ENCODE peak calls at places on chromosomes 5 and 9, in nine cellular contexts. Y, D, E, S, W, K, H, F and I are unnamed samples.

GRCh38 chr9:130479587-130479986 is 34.8 kb downstream of the ASS1 start:
- DNase-seq in Y (no peak), D (no peak), E (no peak), S (no peak), W (no peak), K (no peak), H (no peak), F (no peak), I (no peak)

GRCh38 chr9:118017607-118018122 is 313.5 kb downstream of the TLR4 start:
- DNase-seq in Y (no peak), D (no peak), E (no peak), S (no peak), W (no peak), K (no peak), H (no peak), F (no peak), I (no peak)

GRCh38 chr9:121765021-121765950 is 113.9 kb downstream of the DAB2IP start:
- DNase-seq in Y (peak), D (no peak), E (peak), S (peak), W (peak), K (peak), H (peak), F (peak), I (peak)

GRCh38 chr5:172616730-172617129 is 24.3 kb upstream of the NEURL1B start:
- DNase-seq in Y (no peak), D (no peak), E (peak), S (peak), W (peak), K (peak), H (no peak), F (no peak), I (peak)

GRCh38 chr5:109689740-109690455 is at the start of gene MAN2A1:
- DNase-seq in Y (peak), D (peak), E (peak), S (peak), W (no peak), K (peak), H (peak), F (peak), I (peak)

GRCh38 chr5:157371655-157372471 is 88.2 kb upstream of the NIPAL4 start:
- DNase-seq in Y (no peak), D (no peak), E (peak), S (no peak), W (no peak), K (peak), H (peak), F (no peak), I (no peak)

GRCh38 chr9:88745281-88746001 is 210.5 kb downstream of the NXNL2 start:
- DNase-seq in Y (no peak), D (no peak), E (peak), S (no peak), W (peak), K (peak), H (peak), F (no peak), I (peak)

GRCh38 chr5:50666261-50667078 is at the start of gene PARP8:
- DNase-seq in Y (peak), D (peak), E (peak), S (peak), W (peak), K (peak), H (peak), F (no peak), I (peak)

GRCh38 chr9:70080481-70081119 is 37.0 kb downstream of the MAMDC2 start:
- DNase-seq in Y (peak), D (no peak), E (peak), S (no peak), W (peak), K (peak), H (peak), F (peak), I (peak)

GRCh38 chr5:170333161-170333909 is 35.8 kb upstream of the LCP2 start:
- DNase-seq in Y (no peak), D (no peak), E (no peak), S (no peak), W (no peak), K (no peak), H (peak), F (no peak), I (peak)

GRCh38 chr5:153573326-153574033 is 83.0 kb downstream of the GRIA1 start:
- DNase-seq in Y (no peak), D (no peak), E (no peak), S (no peak), W (no peak), K (no peak), H (no peak), F (no peak), I (peak)

GRCh38 chr9:116163293-116164055 is 9.9 kb downstream of the PAPPA start:
- DNase-seq in Y (no peak), D (peak), E (no peak), S (no peak), W (no peak), K (no peak), H (no peak), F (peak), I (peak)

GRCh38 chr5:37816331-37816730 is 23.5 kb downstream of the GDNF start:
- DNase-seq in Y (no peak), D (no peak), E (no peak), S (no peak), W (no peak), K (no peak), H (no peak), F (no peak), I (no peak)

GRCh38 chr5:42995152-42995751 is 44.9 kb downstream of the ANXA2R start:
- DNase-seq in Y (no peak), D (no peak), E (peak), S (no peak), W (no peak), K (peak), H (no peak), F (no peak), I (peak)

GRCh38 chr5:173972844-173973613 is 15.9 kb upstream of the C5orf47 start:
- DNase-seq in Y (peak), D (peak), E (peak), S (peak), W (peak), K (peak), H (peak), F (peak), I (peak)

GRCh38 chr9:23117621-23118020 is 671.0 kb downstream of the DMRTA1 start:
- DNase-seq in Y (no peak), D (no peak), E (peak), S (no peak), W (peak), K (no peak), H (peak), F (no peak), I (peak)

GRCh38 chr9:31839273-31839672 is 545.2 kb upstream of the ACO1 start:
- DNase-seq in Y (no peak), D (no peak), E (no peak), S (no peak), W (no peak), K (no peak), H (peak), F (peak), I (no peak)

GRCh38 chr5:59785701-59786100 is 107.8 kb downstream of the PDE4D start:
- DNase-seq in Y (no peak), D (no peak), E (no peak), S (no peak), W (no peak), K (no peak), H (no peak), F (no peak), I (no peak)
- H3K4me3 ChIP-seq in Y (no peak), D (no peak), E (no peak), S (no peak), W (no peak), K (no peak), H (no peak), F (no peak), I (no peak)

GRCh38 chr5:133319244-133319643 is 267.4 kb downstream of the HSPA4 start:
- DNase-seq in Y (no peak), D (no peak), E (no peak), S (no peak), W (no peak), K (no peak), H (no peak), F (no peak), I (no peak)

GRCh38 chr5:133317558-133317957 is 265.7 kb downstream of the HSPA4 start:
- DNase-seq in Y (no peak), D (peak), E (no peak), S (no peak), W (no peak), K (no peak), H (no peak), F (no peak), I (no peak)

GRCh38 chr5:133321286-133321832 is 269.5 kb downstream of the HSPA4 start:
- DNase-seq in Y (no peak), D (no peak), E (no peak), S (no peak), W (no peak), K (no peak), H (no peak), F (no peak), I (no peak)

GRCh38 chr5:133321833-133322420 is 270.1 kb downstream of the HSPA4 start:
- DNase-seq in Y (no peak), D (no peak), E (no peak), S (no peak), W (no peak), K (no peak), H (no peak), F (no peak), I (no peak)

DNA sequence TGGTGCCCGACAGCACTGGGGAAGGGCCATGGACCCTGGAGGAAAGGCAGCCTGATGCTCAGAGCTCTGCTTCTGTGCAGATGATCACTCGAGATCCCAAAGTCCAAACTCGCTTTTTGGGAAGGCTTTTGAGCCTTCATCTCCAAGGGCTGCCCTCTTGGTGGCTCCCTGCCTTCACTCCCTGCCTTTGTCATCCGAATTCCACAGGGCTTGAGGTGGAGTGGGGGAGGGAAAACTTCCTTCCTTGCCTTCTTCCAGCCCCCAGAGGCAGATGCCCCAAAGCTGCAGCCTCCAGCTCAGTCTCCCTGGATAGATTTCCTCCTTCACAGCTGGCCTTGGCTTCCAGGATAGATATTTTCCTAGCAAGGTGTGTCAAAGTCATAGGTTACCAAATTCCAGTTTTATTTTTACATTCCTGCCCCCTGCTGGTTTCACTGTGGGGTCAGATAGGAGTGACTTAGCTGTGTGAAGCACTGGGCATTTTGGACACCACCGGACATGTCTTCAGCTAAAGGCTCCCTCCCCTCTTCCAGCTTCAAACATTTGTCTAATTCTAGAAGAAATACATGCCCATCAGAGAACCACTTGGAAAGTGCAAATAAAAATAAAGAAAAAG is 268.2 kb downstream of the HSPA4 start:
- DNase-seq in Y (no peak), D (peak), E (no peak), S (no peak), W (no peak), K (no peak), H (no peak), F (no peak), I (no peak)
- TF ChIP-seq CTCF in Y (no peak), D (peak), E (no peak), S (no peak), W (no peak), K (peak), H (no peak), F (peak), I (no peak)

GRCh38 chr9:134794726-134795370 is 85.8 kb upstream of the FCN2 start:
- DNase-seq in Y (no peak), D (no peak), E (no peak), S (no peak), W (no peak), K (no peak), H (no peak), F (no peak), I (no peak)

GRCh38 chr9:134793281-134793680 is 87.3 kb upstream of the FCN2 start:
- DNase-seq in Y (no peak), D (no peak), E (no peak), S (no peak), W (no peak), K (no peak), H (peak), F (no peak), I (no peak)

GRCh38 chr9:134800791-134801339 is 79.7 kb upstream of the FCN2 start:
- DNase-seq in Y (peak), D (no peak), E (no peak), S (no peak), W (no peak), K (no peak), H (no peak), F (no peak), I (peak)

GRCh38 chr9:134792627-134793026 is 88.0 kb upstream of the FCN2 start:
- DNase-seq in Y (no peak), D (no peak), E (no peak), S (no peak), W (no peak), K (no peak), H (no peak), F (no peak), I (no peak)

DNA sequence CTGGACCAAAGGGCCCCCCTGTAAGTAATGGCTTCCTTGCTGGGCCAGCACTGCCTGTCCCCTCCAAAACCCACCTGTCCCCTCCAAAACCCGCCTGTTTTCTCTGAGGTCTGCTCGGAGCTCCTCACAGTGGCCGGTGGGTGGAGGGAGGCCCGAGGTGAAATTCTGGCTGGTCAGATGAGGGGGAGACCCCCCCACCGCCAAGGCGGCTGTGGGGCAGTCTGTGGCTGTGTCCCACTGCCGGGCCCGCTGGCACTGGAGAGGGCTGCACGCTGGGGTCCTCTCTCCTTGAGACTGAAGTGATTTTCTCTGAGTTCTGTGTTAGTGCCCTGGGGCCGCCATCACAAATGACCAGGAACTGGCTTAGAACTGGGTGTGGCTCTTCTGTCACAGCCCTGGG is 83.7 kb upstream of the FCN2 start:
- DNase-seq in Y (no peak), D (no peak), E (no peak), S (no peak), W (no peak), K (no peak), H (no peak), F (no peak), I (no peak)
- H3K4me3 ChIP-seq in Y (no peak), D (no peak), E (no peak), S (no peak), W (no peak), K (no peak), H (no peak), F (no peak), I (no peak)

DNA sequence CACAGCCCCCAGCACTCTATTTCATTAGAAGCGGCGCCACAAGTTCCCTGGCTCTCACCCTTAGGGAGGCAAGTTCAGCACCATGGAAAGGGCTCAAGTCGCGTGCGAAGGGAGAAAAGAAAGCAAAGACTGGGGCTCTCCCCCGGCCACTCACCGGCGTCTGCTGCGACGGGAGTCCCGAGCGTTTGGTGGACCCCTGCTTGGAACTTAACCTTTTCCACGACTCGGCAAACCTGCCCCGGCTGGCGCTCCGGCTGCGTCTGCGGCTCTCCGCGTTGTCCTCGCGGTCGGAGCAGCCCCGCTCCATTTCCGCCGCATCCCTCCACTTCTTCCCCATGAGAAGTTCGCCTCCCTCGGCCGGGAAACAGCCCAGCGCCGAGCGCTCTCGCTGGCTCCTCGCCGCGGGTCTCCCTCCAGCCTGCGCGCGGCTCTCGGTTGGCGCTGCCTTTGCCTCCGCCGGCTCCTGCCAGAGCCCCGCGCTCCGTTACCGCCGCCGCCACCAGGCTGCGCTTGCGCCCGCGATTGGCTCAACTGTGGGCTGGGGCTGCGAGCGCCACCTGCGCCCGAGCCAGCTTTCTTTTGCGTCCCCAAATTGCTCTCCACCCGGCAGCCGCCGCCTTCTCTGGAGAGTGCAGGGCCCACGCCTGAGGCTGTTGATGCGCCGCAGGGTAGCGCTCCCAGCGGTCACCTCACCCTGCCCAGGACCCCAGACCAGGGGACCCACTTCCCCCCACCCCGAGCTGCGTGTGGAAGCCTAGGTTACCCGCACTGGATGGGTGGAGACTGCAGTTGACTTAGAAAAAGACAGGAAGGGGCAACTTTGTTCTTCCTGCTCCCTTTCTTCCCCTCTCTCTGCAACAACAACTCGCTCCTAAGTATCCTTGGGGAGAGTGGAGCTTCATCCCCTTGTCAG is 321.6 kb downstream of the CEMIP2 start:
- DNase-seq in Y (no peak), D (no peak), E (peak), S (peak), W (peak), K (peak), H (peak), F (peak), I (peak)
- TF ChIP-seq CTCF in Y (no peak), D (no peak), E (peak), S (no peak), W (no peak), K (no peak), H (no peak), F (peak), I (no peak)

DNA sequence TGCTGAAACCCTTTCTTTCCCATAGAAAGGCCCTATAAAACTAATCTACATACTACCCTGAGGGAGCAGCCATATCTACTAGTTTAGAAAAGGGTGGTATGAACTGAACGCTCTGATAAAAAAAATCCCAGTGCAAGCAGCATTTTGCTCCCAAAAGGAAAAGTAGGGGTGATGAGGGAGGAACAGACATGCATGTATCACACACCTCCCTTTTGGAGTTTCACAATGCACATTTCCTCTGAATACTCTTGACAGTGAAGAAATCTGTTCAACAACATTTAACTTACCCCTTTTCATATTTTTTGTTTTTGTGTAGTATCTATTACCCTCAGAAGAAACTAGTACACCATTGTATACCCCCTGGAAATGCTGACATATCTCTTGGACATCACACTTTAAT is 411.4 kb downstream of the MAT2B start:
- DNase-seq in Y (no peak), D (no peak), E (no peak), S (no peak), W (no peak), K (peak), H (no peak), F (no peak), I (no peak)
- H3K4me3 ChIP-seq in Y (no peak), D (peak), E (no peak), S (no peak), W (no peak), K (no peak), H (no peak), F (no peak), I (no peak)